ENCODE peak calls at places on chromosome 10, in ten cellular contexts. One of them, this sample, is unnamed.

GRCh38 chr10:3068968-3069737 is 1.8 kb downstream of the PFKP start:
- ATAC-seq in omental fat pad: no peak
- ATAC-seq in Panc1: peak; percentile 6
- ATAC-seq in K562: peak; percentile 52
- ATAC-seq in lower lobe of right lung: peak; percentile 28
- ATAC-seq in activated B cell treated with CpG ODN at 0.5 μM for 24 hours: peak; percentile 15
- ATAC-seq in pancreas: peak; percentile 26
- ATAC-seq in PC-3: peak; percentile 21
- ATAC-seq in gastrocnemius medialis: no peak
- ATAC-seq in lung: peak; percentile 13
- ATAC-seq in this sample: no peak

GRCh38 chr10:62577666-62578291 is 203.6 kb downstream of the ZNF365 start:
- ATAC-seq in omental fat pad: no peak
- ATAC-seq in Panc1: no peak
- ATAC-seq in K562: no peak
- ATAC-seq in lower lobe of right lung: no peak
- ATAC-seq in activated B cell treated with CpG ODN at 0.5 μM for 24 hours: no peak
- ATAC-seq in pancreas: no peak
- ATAC-seq in PC-3: no peak
- ATAC-seq in gastrocnemius medialis: no peak
- ATAC-seq in lung: no peak
- ATAC-seq in this sample: no peak

GRCh38 chr10:79381804-79382221 is 34.5 kb downstream of the PPIF start:
- ATAC-seq in omental fat pad: peak; percentile 34
- ATAC-seq in Panc1: no peak
- ATAC-seq in K562: peak; percentile 64
- ATAC-seq in lower lobe of right lung: peak; percentile 34
- ATAC-seq in activated B cell treated with CpG ODN at 0.5 μM for 24 hours: no peak
- ATAC-seq in pancreas: peak; percentile 46
- ATAC-seq in PC-3: no peak
- ATAC-seq in gastrocnemius medialis: no peak
- ATAC-seq in lung: peak; percentile 25
- ATAC-seq in this sample: peak; percentile 81

GRCh38 chr10:20473361-20473760 is 423.8 kb downstream of the NEBL start:
- ATAC-seq in omental fat pad: no peak
- ATAC-seq in Panc1: no peak
- ATAC-seq in K562: no peak
- ATAC-seq in lower lobe of right lung: no peak
- ATAC-seq in activated B cell treated with CpG ODN at 0.5 μM for 24 hours: no peak
- ATAC-seq in pancreas: no peak
- ATAC-seq in PC-3: no peak
- ATAC-seq in gastrocnemius medialis: no peak
- ATAC-seq in lung: no peak
- ATAC-seq in this sample: no peak

GRCh38 chr10:129057856-129058663 is 409.0 kb upstream of the MGMT start:
- ATAC-seq in omental fat pad: no peak
- ATAC-seq in Panc1: no peak
- ATAC-seq in K562: no peak
- ATAC-seq in lower lobe of right lung: peak; percentile 21
- ATAC-seq in activated B cell treated with CpG ODN at 0.5 μM for 24 hours: no peak
- ATAC-seq in pancreas: no peak
- ATAC-seq in PC-3: no peak
- ATAC-seq in gastrocnemius medialis: no peak
- ATAC-seq in lung: no peak
- ATAC-seq in this sample: no peak

GRCh38 chr10:44343836-44344235 is 41.1 kb downstream of the CXCL12 start:
- ATAC-seq in omental fat pad: no peak
- ATAC-seq in Panc1: no peak
- ATAC-seq in K562: no peak
- ATAC-seq in lower lobe of right lung: no peak
- ATAC-seq in activated B cell treated with CpG ODN at 0.5 μM for 24 hours: no peak
- ATAC-seq in pancreas: peak; percentile 87
- ATAC-seq in PC-3: no peak
- ATAC-seq in gastrocnemius medialis: no peak
- ATAC-seq in lung: no peak
- ATAC-seq in this sample: no peak

GRCh38 chr10:126686271-126686670 is 15.8 kb upstream of the C10orf90 start:
- ATAC-seq in omental fat pad: no peak
- ATAC-seq in Panc1: no peak
- ATAC-seq in K562: no peak
- ATAC-seq in lower lobe of right lung: no peak
- ATAC-seq in activated B cell treated with CpG ODN at 0.5 μM for 24 hours: no peak
- ATAC-seq in pancreas: no peak
- ATAC-seq in PC-3: no peak
- ATAC-seq in gastrocnemius medialis: no peak
- ATAC-seq in lung: no peak
- ATAC-seq in this sample: no peak

GRCh38 chr10:112304460-112304859 is 21.3 kb downstream of the TECTB start:
- ATAC-seq in omental fat pad: no peak
- ATAC-seq in Panc1: no peak
- ATAC-seq in K562: no peak
- ATAC-seq in lower lobe of right lung: peak; percentile 60
- ATAC-seq in activated B cell treated with CpG ODN at 0.5 μM for 24 hours: no peak
- ATAC-seq in pancreas: no peak
- ATAC-seq in PC-3: peak; percentile 35
- ATAC-seq in gastrocnemius medialis: no peak
- ATAC-seq in lung: peak; percentile 50
- ATAC-seq in this sample: no peak

GRCh38 chr10:51895209-51895608 is 195.8 kb upstream of the CSTF2T start:
- ATAC-seq in omental fat pad: peak; percentile 86
- ATAC-seq in Panc1: no peak
- ATAC-seq in K562: no peak
- ATAC-seq in lower lobe of right lung: peak; percentile 49
- ATAC-seq in activated B cell treated with CpG ODN at 0.5 μM for 24 hours: no peak
- ATAC-seq in pancreas: peak; percentile 86
- ATAC-seq in PC-3: no peak
- ATAC-seq in gastrocnemius medialis: peak; percentile 81
- ATAC-seq in lung: peak; percentile 66
- ATAC-seq in this sample: peak; percentile 89

GRCh38 chr10:119370046-119370770 is 162.8 kb downstream of the GRK5 start:
- ATAC-seq in omental fat pad: no peak
- ATAC-seq in Panc1: no peak
- ATAC-seq in K562: no peak
- ATAC-seq in lower lobe of right lung: peak; percentile 40
- ATAC-seq in activated B cell treated with CpG ODN at 0.5 μM for 24 hours: peak; percentile 25
- ATAC-seq in pancreas: no peak
- ATAC-seq in PC-3: peak; percentile 50
- ATAC-seq in gastrocnemius medialis: peak; percentile 34
- ATAC-seq in lung: no peak
- ATAC-seq in this sample: peak; percentile 34

GRCh38 chr10:45354261-45354660 is 19.8 kb upstream of the ALOX5 start:
- ATAC-seq in omental fat pad: no peak
- ATAC-seq in Panc1: no peak
- ATAC-seq in K562: peak; percentile 58
- ATAC-seq in lower lobe of right lung: peak; percentile 88
- ATAC-seq in activated B cell treated with CpG ODN at 0.5 μM for 24 hours: no peak
- ATAC-seq in pancreas: no peak
- ATAC-seq in PC-3: no peak
- ATAC-seq in gastrocnemius medialis: peak; percentile 49
- ATAC-seq in lung: peak; percentile 66
- ATAC-seq in this sample: peak; percentile 65

GRCh38 chr10:33795529-33795928 is 461.1 kb upstream of the NRP1 start:
- ATAC-seq in omental fat pad: no peak
- ATAC-seq in Panc1: no peak
- ATAC-seq in K562: no peak
- ATAC-seq in lower lobe of right lung: no peak
- ATAC-seq in activated B cell treated with CpG ODN at 0.5 μM for 24 hours: no peak
- ATAC-seq in pancreas: no peak
- ATAC-seq in PC-3: no peak
- ATAC-seq in gastrocnemius medialis: no peak
- ATAC-seq in lung: no peak
- ATAC-seq in this sample: no peak

GRCh38 chr10:124676416-124677062 is 67.6 kb downstream of the FAM53B start:
- ATAC-seq in omental fat pad: no peak
- ATAC-seq in Panc1: no peak
- ATAC-seq in K562: no peak
- ATAC-seq in lower lobe of right lung: no peak
- ATAC-seq in activated B cell treated with CpG ODN at 0.5 μM for 24 hours: no peak
- ATAC-seq in pancreas: no peak
- ATAC-seq in PC-3: no peak
- ATAC-seq in gastrocnemius medialis: no peak
- ATAC-seq in lung: no peak
- ATAC-seq in this sample: no peak

GRCh38 chr10:89115876-89116627 is 91.1 kb downstream of the CH25H start:
- ATAC-seq in omental fat pad: peak; percentile 82
- ATAC-seq in Panc1: no peak
- ATAC-seq in K562: no peak
- ATAC-seq in lower lobe of right lung: peak; percentile 55
- ATAC-seq in activated B cell treated with CpG ODN at 0.5 μM for 24 hours: no peak
- ATAC-seq in pancreas: no peak
- ATAC-seq in PC-3: no peak
- ATAC-seq in gastrocnemius medialis: no peak
- ATAC-seq in lung: no peak
- ATAC-seq in this sample: peak; percentile 34

DNA sequence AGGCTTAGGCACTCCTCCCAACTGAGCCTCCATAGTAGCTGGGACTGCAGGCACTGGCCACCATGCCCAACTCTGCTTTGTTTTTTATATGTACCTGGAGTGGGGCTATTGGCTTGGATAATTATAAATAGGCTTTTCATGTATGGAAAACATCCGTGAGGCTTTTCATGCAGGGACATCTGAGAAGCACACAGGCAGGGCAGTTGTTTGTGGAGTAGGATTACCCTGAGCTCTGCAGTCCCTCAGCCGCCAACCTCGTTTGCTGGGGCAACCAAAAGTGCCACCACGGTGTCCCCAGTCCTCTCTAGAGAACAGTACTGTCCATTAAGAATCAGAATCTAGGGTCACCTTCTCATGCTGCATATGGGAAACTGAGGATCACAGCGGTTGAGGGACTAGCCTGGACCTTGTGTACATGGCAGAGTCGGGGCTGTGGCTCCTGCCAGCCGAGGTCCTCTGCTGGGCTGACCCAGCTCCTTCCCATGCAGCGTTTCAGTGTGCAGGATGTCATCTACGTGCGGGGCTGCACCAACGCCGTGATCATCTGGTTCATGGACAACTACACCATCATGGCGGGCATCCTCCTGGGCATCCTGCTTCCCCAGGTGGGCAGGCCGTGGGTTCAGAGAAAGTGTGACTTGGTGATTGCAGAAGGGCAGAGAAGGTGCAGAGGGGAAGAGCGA is 54.5 kb downstream of the TSPAN15 start:
- ATAC-seq in omental fat pad: no peak
- ATAC-seq in Panc1: no peak
- ATAC-seq in K562: no peak
- ATAC-seq in lower lobe of right lung: no peak
- ATAC-seq in activated B cell treated with CpG ODN at 0.5 μM for 24 hours: no peak
- ATAC-seq in pancreas: no peak
- ATAC-seq in PC-3: no peak
- ATAC-seq in gastrocnemius medialis: peak; percentile 52
- ATAC-seq in lung: no peak
- ATAC-seq in this sample: no peak
- TF ChIP-seq CTCF in omental fat pad: no peak
- TF ChIP-seq CTCF in Panc1: no peak
- TF ChIP-seq CTCF in K562: no peak
- TF ChIP-seq CTCF in lower lobe of right lung: no peak
- TF ChIP-seq CTCF in activated B cell treated with CpG ODN at 0.5 μM for 24 hours: no peak
- TF ChIP-seq CTCF in pancreas: no peak
- TF ChIP-seq CTCF in PC-3: no peak
- TF ChIP-seq CTCF in gastrocnemius medialis: no peak
- TF ChIP-seq CTCF in lung: no peak
- TF ChIP-seq CTCF in this sample: no peak

DNA sequence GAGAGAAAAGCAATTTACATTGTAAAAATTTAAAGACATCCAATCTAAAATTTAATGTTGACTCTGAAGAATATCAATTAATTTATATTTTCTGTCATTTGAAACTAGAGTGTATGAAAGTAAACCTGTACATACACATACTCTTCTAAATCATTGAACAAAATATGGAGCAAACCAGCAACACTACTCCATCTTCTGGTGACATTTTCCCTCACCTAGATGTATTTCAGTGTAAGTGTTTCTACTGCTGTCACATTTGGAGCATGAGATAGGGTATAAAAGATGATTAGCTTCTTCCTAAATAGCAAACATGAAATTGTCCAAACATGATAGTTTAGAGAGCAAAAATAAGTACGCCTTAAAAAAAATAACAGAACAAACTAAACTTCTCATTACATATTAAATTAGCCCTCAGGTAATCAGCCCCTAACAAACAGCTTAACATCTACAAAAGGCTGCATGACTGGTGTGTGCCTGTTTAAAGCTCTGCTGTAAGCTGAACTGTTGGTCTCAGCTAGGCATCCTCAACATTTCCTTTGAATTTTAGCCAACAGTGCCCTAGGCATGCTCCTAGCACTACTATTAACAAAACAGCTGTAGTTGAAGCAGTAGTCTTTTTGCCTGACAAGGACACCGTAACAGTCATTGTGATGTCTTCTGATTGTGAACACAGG is 189.8 kb downstream of the CTNNA3 start:
- ATAC-seq in omental fat pad: no peak
- ATAC-seq in Panc1: peak; percentile 68
- ATAC-seq in K562: no peak
- ATAC-seq in lower lobe of right lung: no peak
- ATAC-seq in activated B cell treated with CpG ODN at 0.5 μM for 24 hours: no peak
- ATAC-seq in pancreas: no peak
- ATAC-seq in PC-3: peak; percentile 44
- ATAC-seq in gastrocnemius medialis: peak; percentile 56
- ATAC-seq in lung: no peak
- ATAC-seq in this sample: no peak
- TF ChIP-seq CTCF in omental fat pad: no peak
- TF ChIP-seq CTCF in Panc1: peak; percentile 21
- TF ChIP-seq CTCF in K562: no peak
- TF ChIP-seq CTCF in lower lobe of right lung: no peak
- TF ChIP-seq CTCF in activated B cell treated with CpG ODN at 0.5 μM for 24 hours: no peak
- TF ChIP-seq CTCF in pancreas: no peak
- TF ChIP-seq CTCF in PC-3: peak; percentile 52
- TF ChIP-seq CTCF in gastrocnemius medialis: no peak
- TF ChIP-seq CTCF in lung: no peak
- TF ChIP-seq CTCF in this sample: no peak

GRCh38 chr10:84076540-84077195 is 62.6 kb upstream of the GHITM start:
- ATAC-seq in omental fat pad: peak; percentile 56
- ATAC-seq in Panc1: no peak
- ATAC-seq in K562: peak; percentile 97
- ATAC-seq in lower lobe of right lung: no peak
- ATAC-seq in activated B cell treated with CpG ODN at 0.5 μM for 24 hours: no peak
- ATAC-seq in pancreas: no peak
- ATAC-seq in PC-3: no peak
- ATAC-seq in gastrocnemius medialis: no peak
- ATAC-seq in lung: no peak
- ATAC-seq in this sample: peak; percentile 48
- TF ChIP-seq CTCF in omental fat pad: no peak
- TF ChIP-seq CTCF in Panc1: peak; percentile 36
- TF ChIP-seq CTCF in K562: peak; percentile 53
- TF ChIP-seq CTCF in lower lobe of right lung: no peak
- TF ChIP-seq CTCF in activated B cell treated with CpG ODN at 0.5 μM for 24 hours: no peak
- TF ChIP-seq CTCF in pancreas: no peak
- TF ChIP-seq CTCF in PC-3: peak; percentile 22
- TF ChIP-seq CTCF in gastrocnemius medialis: no peak
- TF ChIP-seq CTCF in lung: no peak
- TF ChIP-seq CTCF in this sample: no peak

DNA sequence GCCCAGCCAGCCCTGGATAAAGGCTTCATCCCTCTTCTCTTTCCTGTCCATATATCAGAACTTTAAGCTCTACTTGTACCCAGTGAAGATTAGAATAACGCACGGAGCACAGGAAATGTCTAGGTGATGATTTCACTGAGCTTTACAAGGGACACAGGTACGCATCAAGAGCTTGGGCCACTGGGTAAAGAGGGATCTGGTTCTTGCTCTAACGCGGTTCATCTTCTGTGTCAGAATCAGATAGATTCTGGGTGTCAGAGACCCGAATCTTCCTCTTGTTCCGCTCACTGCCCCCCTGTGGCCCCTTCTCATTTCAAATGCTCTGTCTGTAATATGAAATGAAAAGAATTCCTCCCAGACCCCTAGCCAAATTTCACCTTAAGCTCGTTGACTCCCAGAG is 24.7 kb downstream of the IL2RA start:
- ATAC-seq in omental fat pad: no peak
- ATAC-seq in Panc1: no peak
- ATAC-seq in K562: no peak
- ATAC-seq in lower lobe of right lung: no peak
- ATAC-seq in activated B cell treated with CpG ODN at 0.5 μM for 24 hours: peak; percentile 14
- ATAC-seq in pancreas: no peak
- ATAC-seq in PC-3: no peak
- ATAC-seq in gastrocnemius medialis: no peak
- ATAC-seq in lung: no peak
- ATAC-seq in this sample: no peak
- TF ChIP-seq CTCF in omental fat pad: no peak
- TF ChIP-seq CTCF in Panc1: no peak
- TF ChIP-seq CTCF in K562: no peak
- TF ChIP-seq CTCF in lower lobe of right lung: no peak
- TF ChIP-seq CTCF in activated B cell treated with CpG ODN at 0.5 μM for 24 hours: no peak
- TF ChIP-seq CTCF in pancreas: no peak
- TF ChIP-seq CTCF in PC-3: no peak
- TF ChIP-seq CTCF in gastrocnemius medialis: no peak
- TF ChIP-seq CTCF in lung: no peak
- TF ChIP-seq CTCF in this sample: no peak